ENCODE peak calls at places on chromosome 20, in four cellular contexts. One of them, this sample, is unnamed. For H3K4me1 and H3K36me3, the result is how much of the 10 kb centered on the place peaks cover.

GRCh38 chr20:2706688-2707352 is 14.2 kb downstream of the EBF4 start:
- DNase-seq in aorta: no peak
- DNase-seq in uterus: no peak
- DNase-seq in HCT116: no peak
- DNase-seq in this sample: no peak

GRCh38 chr20:60257671-60258070 is 299.4 kb downstream of the CDH26 start:
- DNase-seq in aorta: no peak
- DNase-seq in uterus: no peak
- DNase-seq in HCT116: no peak
- DNase-seq in this sample: no peak

GRCh38 chr20:32987044-32987825 is 17.0 kb downstream of the SUN5 start:
- DNase-seq in aorta: no peak
- DNase-seq in uterus: no peak
- DNase-seq in HCT116: no peak
- DNase-seq in this sample: no peak

GRCh38 chr20:61760321-61761112 is 305.2 kb downstream of the TAF4 start:
- DNase-seq in aorta: peak
- DNase-seq in uterus: no peak
- DNase-seq in HCT116: no peak
- DNase-seq in this sample: no peak

GRCh38 chr20:58219342-58219700 is 9.1 kb downstream of the ANKRD60 start:
- DNase-seq in aorta: no peak
- DNase-seq in uterus: no peak
- DNase-seq in HCT116: no peak
- DNase-seq in this sample: no peak

GRCh38 chr20:17613328-17614175 is 43.7 kb downstream of the DSTN start:
- DNase-seq in aorta: peak
- DNase-seq in uterus: peak
- DNase-seq in HCT116: no peak
- DNase-seq in this sample: no peak

GRCh38 chr20:14189794-14190402 is 147.5 kb downstream of the FLRT3 start:
- DNase-seq in aorta: no peak
- DNase-seq in uterus: no peak
- DNase-seq in HCT116: peak
- DNase-seq in this sample: no peak

GRCh38 chr20:61311656-61312387 is 59.8 kb downstream of the CDH4 start:
- DNase-seq in aorta: no peak
- DNase-seq in uterus: no peak
- DNase-seq in HCT116: no peak
- DNase-seq in this sample: no peak

GRCh38 chr20:57659789-57660509 is 39.7 kb upstream of the ZBP1 start:
- DNase-seq in aorta: no peak
- DNase-seq in uterus: peak
- DNase-seq in HCT116: no peak
- DNase-seq in this sample: no peak

GRCh38 chr20:3645309-3646066 is 17.7 kb downstream of the GFRA4 start:
- DNase-seq in aorta: no peak
- DNase-seq in uterus: no peak
- DNase-seq in HCT116: no peak
- DNase-seq in this sample: no peak

GRCh38 chr20:6562111-6562510 is 205.4 kb upstream of the BMP2 start:
- DNase-seq in aorta: no peak
- DNase-seq in uterus: no peak
- DNase-seq in HCT116: no peak
- DNase-seq in this sample: no peak

DNA sequence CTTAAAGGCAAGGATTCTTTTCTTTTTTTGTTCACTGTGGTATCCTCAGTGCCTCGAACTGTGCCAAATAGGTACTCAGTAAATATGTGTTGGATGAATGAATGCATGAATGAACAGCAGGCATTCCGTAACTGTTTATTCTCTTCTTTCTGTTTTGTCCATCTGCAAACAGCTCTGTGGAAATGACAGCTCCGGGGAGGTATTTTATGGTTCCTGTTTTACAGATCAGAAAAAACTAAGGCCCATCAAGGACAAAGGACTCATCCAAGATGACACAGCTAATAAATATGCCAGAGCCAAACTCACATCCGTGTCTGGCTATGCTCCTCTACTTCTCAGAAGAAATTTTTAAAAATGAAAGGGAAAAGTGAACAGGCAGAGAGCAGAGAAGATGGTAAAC is 21.0 kb downstream of the JPH2 start:
- DNase-seq in aorta: no peak
- DNase-seq in uterus: no peak
- DNase-seq in HCT116: no peak
- DNase-seq in this sample: no peak
- H3K4me3 ChIP-seq in aorta: peak
- H3K4me3 ChIP-seq in uterus: no peak
- H3K4me3 ChIP-seq in HCT116: no peak
- H3K4me3 ChIP-seq in this sample: no peak

DNA sequence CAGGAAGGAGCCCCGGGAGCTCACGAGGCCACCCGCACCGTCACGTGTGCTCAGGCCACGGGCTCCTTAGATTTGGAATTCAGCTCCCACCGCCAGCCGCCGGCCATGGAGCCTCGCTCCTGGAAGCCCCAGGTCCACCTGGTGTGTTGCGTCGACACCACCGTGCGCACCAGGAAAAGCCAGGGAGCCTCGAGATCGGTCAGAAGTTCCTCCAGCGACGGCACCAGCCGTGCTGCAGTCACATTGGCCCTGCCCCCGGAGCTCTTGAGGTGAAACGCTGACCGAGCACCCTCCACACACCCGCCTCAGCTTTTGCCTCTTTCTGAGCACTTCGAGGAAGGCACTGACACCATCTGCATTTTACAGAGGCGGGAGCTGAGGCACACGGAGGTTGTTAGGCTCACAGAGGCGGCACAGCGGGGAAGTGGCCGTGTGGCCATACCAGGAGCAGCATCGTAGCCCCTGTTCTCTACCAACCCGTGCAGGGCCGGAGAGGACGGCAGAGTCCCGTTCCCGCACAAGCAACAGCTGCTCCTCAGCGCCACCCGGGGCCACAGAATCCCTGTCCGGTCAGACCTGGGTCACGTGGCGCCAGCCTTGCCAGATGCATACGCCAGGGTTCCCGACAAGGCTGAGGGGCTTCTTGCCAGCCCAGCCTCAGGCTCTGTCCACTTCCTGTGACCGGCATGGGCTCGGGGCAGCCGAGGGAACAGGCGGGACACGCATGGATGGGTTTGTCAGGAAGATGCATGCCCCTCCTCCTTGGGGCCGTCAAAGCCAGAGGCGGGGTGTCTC is 7.6 kb downstream of the NKAIN4 start:
- DNase-seq in aorta: no peak
- DNase-seq in uterus: no peak
- DNase-seq in HCT116: no peak
- DNase-seq in this sample: no peak
- H3K4me1 ChIP-seq in aorta: under half
- H3K4me1 ChIP-seq in uterus: under half
- H3K4me1 ChIP-seq in HCT116: under half
- H3K4me1 ChIP-seq in this sample: under half

DNA sequence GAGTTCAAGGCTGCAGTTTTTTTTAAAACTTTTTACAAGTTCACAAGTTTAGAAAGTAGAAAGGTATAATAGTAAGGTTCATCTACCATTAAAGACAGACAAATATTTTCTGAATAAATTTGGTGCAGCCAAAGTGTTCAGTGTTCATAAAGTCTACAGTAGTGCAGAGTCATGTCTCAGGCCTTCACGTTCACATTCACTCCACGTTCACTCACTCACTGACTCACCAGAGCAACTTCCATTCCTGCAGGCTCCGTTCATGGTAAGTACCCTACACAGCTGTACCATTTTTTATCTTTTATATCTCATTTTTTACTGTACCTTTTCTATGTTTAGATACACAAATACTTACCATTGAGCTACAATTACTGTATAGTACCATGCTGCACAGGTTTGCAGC is 67.6 kb downstream of the B4GALT5 start:
- DNase-seq in aorta: no peak
- DNase-seq in uterus: no peak
- DNase-seq in HCT116: no peak
- DNase-seq in this sample: no peak
- H3K36me3 ChIP-seq in aorta: under half
- H3K36me3 ChIP-seq in uterus: under half
- H3K36me3 ChIP-seq in HCT116: under half
- H3K36me3 ChIP-seq in this sample: under half

DNA sequence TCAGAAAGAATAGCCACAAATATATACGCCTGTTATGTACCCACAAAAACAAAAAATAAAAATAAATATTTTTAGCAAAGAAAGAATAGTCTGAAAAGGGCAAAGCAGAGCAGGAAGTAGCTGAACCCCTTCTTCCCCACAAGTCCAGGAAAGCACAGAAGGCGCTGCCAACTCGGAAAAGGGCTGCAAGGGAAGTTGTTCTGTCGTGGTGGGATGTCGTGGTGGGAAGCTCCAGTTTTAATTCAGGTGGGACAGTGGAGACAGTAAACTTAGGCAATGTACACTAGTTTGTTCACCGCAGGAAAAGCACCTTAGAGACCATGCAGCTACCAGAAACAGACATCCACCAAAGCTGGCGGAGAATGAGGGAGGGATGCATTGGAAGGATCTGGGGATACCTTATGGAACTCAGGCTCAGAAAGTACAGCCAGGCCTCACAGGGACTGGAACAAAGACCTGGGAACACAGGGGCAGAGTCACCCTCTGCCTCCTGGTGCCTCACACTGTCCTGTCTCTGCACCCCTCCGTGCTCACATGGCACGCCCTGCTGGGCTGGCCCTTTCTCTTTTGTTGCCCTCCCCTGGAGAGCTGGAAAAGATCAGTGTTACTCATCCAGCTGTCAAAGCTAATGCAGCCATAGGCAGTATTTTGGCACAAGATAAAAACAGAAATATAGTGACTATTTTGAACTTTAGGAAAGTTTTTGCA is 3.3 kb upstream of the APMAP start:
- DNase-seq in aorta: no peak
- DNase-seq in uterus: no peak
- DNase-seq in HCT116: no peak
- DNase-seq in this sample: no peak
- H3K4me3 ChIP-seq in aorta: no peak
- H3K4me3 ChIP-seq in uterus: no peak
- H3K4me3 ChIP-seq in HCT116: no peak
- H3K4me3 ChIP-seq in this sample: no peak

GRCh38 chr20:26347396-26347795 is 650.7 kb upstream of the ZNF337 start:
- DNase-seq in aorta: no peak
- DNase-seq in uterus: no peak
- DNase-seq in HCT116: no peak
- DNase-seq in this sample: no peak
- H3K4me1 ChIP-seq in aorta: under half
- H3K4me1 ChIP-seq in uterus: under half
- H3K4me1 ChIP-seq in HCT116: under half
- H3K4me1 ChIP-seq in this sample: under half

DNA sequence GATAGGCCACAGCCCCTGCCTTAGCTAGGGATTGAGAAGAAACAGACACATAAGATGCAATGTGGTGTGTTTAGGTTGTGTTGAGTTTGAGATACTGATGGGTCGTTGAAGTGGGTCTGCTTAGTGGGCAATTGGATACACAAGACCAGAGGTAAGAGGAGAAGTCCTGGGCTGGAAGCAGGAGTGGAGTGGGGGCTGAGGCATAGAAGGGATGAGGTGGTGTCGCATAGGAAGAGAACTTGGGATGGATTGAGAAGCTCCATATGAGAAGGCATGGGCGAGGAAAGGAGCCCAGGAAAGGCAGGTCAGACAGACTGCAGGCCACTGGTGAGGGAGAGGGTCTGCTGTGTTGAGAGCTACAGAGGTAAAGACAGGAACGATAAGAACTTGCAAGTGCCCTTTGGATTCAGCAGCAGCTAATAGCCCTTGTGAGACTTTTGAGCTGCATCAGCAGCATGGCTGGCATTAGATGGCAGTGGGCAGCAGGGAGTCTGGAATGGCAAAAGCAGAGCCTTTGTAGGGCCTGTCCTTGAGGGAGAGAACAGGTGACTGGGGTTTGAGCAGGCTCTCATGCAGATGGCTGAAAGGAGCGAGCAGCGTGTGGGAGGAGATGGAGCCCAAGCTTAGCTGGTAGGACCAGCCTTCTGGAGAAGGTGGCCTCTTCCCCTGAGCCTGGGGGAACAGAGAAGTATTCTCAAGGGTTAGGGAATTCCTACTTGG is 33.2 kb downstream of the PLCG1 start:
- DNase-seq in aorta: no peak
- DNase-seq in uterus: peak
- DNase-seq in HCT116: no peak
- DNase-seq in this sample: no peak
- H3K36me3 ChIP-seq in aorta: under half
- H3K36me3 ChIP-seq in uterus: under half
- H3K36me3 ChIP-seq in HCT116: under half
- H3K36me3 ChIP-seq in this sample: half or more

GRCh38 chr20:53609501-53610445 is 16.1 kb upstream of the ZNF217 start:
- DNase-seq in aorta: peak
- DNase-seq in uterus: no peak
- DNase-seq in HCT116: no peak
- DNase-seq in this sample: peak

GRCh38 chr20:53606364-53606985 is 12.8 kb upstream of the ZNF217 start:
- DNase-seq in aorta: no peak
- DNase-seq in uterus: no peak
- DNase-seq in HCT116: no peak
- DNase-seq in this sample: no peak

GRCh38 chr20:53611449-53611894 is 17.8 kb upstream of the ZNF217 start:
- DNase-seq in aorta: peak
- DNase-seq in uterus: peak
- DNase-seq in HCT116: peak
- DNase-seq in this sample: no peak

GRCh38 chr20:53608071-53608455 is 14.4 kb upstream of the ZNF217 start:
- DNase-seq in aorta: no peak
- DNase-seq in uterus: no peak
- DNase-seq in HCT116: no peak
- DNase-seq in this sample: no peak

GRCh38 chr20:53608456-53609413 is 15.1 kb upstream of the ZNF217 start:
- DNase-seq in aorta: peak
- DNase-seq in uterus: no peak
- DNase-seq in HCT116: no peak
- DNase-seq in this sample: no peak
- H3K4me3 ChIP-seq in aorta: no peak
- H3K4me3 ChIP-seq in uterus: no peak
- H3K4me3 ChIP-seq in HCT116: no peak
- H3K4me3 ChIP-seq in this sample: peak

GRCh38 chr20:38729767-38730166 is 5.5 kb downstream of the SLC32A1 start:
- DNase-seq in aorta: no peak
- DNase-seq in uterus: no peak
- DNase-seq in HCT116: no peak
- DNase-seq in this sample: no peak
- H3K4me1 ChIP-seq in aorta: under half
- H3K4me1 ChIP-seq in uterus: under half
- H3K4me1 ChIP-seq in HCT116: under half
- H3K4me1 ChIP-seq in this sample: half or more